ENCODE peak calls at places on chromosomes 3 and 15, in seven cellular contexts. V, J, T, E, B, Y and W are unnamed samples.

GRCh38 chr3:111541911-111542483 is at the start of gene CD96:
- DNase-seq in V (no peak), J (no peak), T (no peak), E (peak), B (no peak), Y (no peak), W (no peak)

GRCh38 chr3:184378650-184379374 is 805 bp upstream of the THPO start:
- DNase-seq in V (no peak), J (no peak), T (no peak), E (no peak), B (no peak), Y (no peak), W (peak)

GRCh38 chr3:188088948-188089685 is 64.8 kb upstream of the LPP start:
- DNase-seq in V (no peak), J (no peak), T (no peak), E (no peak), B (no peak), Y (no peak), W (no peak)

GRCh38 chr3:43785551-43785950 is 94.8 kb downstream of the ABHD5 start:
- DNase-seq in V (no peak), J (peak), T (peak), E (no peak), B (no peak), Y (no peak), W (no peak)

GRCh38 chr3:195692781-195693427 is 27.9 kb upstream of the MUC20 start:
- DNase-seq in V (no peak), J (no peak), T (no peak), E (no peak), B (no peak), Y (no peak), W (no peak)

GRCh38 chr3:4906107-4906621 is 73.1 kb upstream of the BHLHE40 start:
- DNase-seq in V (no peak), J (no peak), T (no peak), E (no peak), B (no peak), Y (no peak), W (no peak)

GRCh38 chr15:50257924-50258323 is 7.6 kb downstream of the HDC start:
- DNase-seq in V (no peak), J (peak), T (no peak), E (no peak), B (no peak), Y (no peak), W (no peak)

GRCh38 chr15:70291295-70291694 is 193.6 kb upstream of the TLE3 start:
- DNase-seq in V (no peak), J (no peak), T (no peak), E (no peak), B (no peak), Y (no peak), W (no peak)

GRCh38 chr3:125573216-125573615 is 22.1 kb downstream of the OSBPL11 start:
- DNase-seq in V (no peak), J (no peak), T (no peak), E (no peak), B (no peak), Y (no peak), W (no peak)

GRCh38 chr15:101373580-101373979 is 78.5 kb upstream of the SNRPA1 start:
- DNase-seq in V (no peak), J (no peak), T (no peak), E (no peak), B (no peak), Y (no peak), W (no peak)

GRCh38 chr3:102089182-102089581 is 239.9 kb downstream of the NFKBIZ start:
- DNase-seq in V (no peak), J (no peak), T (no peak), E (no peak), B (no peak), Y (no peak), W (no peak)

GRCh38 chr3:139601191-139601961 is 61.8 kb upstream of the RBP1 start:
- DNase-seq in V (no peak), J (no peak), T (no peak), E (no peak), B (no peak), Y (no peak), W (no peak)

GRCh38 chr3:141960731-141961130 is 84.3 kb downstream of the ATP1B3 start:
- DNase-seq in V (no peak), J (no peak), T (no peak), E (no peak), B (no peak), Y (no peak), W (no peak)

GRCh38 chr15:100900136-100900894 is 18.8 kb upstream of the LRRK1 start:
- DNase-seq in V (peak), J (no peak), T (no peak), E (no peak), B (no peak), Y (no peak), W (no peak)

GRCh38 chr3:53585042-53585441 is 90.6 kb downstream of the CACNA1D start:
- DNase-seq in V (no peak), J (no peak), T (peak), E (no peak), B (no peak), Y (no peak), W (no peak)

GRCh38 chr15:65416845-65417416 is 5.8 kb downstream of the IGDCC4 start:
- DNase-seq in V (peak), J (no peak), T (no peak), E (no peak), B (peak), Y (no peak), W (peak)

DNA sequence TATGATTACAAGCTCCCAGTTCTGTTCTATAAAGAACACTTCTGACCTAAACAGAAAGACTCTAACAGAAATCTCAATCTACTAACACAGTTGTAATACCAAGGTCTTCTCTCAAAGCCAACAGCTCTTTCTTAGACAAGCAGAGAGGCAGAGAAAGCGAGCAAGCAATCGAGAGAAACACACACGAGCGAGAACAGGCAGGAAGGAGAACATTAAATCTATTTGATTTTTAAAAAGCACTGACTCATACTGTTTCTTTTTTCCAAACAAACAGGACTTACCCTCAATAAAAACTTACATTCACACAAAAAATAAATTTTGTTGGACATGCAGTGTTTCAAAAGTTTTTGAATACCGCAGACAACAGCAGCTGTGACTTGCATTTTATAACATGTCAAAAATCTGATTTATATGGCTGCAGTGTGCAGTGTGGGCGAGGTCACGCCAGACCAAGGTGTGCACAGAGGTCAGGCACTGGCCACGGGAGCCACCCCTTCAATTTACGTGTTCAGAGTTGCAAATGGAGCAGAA is at the start of gene NRG4:
- DNase-seq in V (no peak), J (no peak), T (no peak), E (no peak), B (no peak), Y (no peak), W (no peak)
- H3K4me3 ChIP-seq in V (no peak), J (no peak), T (no peak), E (no peak), B (no peak), Y (no peak), W (no peak)

DNA sequence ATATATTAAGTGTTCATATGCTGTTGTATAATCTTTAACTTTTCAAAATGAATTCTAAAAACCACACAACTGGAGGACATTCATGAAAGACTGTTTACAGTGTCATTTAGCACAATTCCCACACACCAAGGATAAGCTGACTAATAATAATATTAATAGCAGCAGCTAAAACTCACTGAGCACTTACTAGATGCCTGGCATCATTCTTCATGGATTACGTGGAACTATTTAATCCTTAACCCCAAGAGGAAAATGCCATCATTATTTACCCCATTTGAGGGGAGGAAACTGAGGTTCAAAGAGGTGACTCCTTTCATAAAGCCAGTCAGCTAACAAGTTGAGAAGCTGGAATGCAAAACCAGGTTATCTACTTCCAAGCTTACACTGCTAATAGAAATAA is 77.0 kb downstream of the TMEM108 start:
- DNase-seq in V (no peak), J (no peak), T (no peak), E (no peak), B (no peak), Y (no peak), W (no peak)
- H3K4me3 ChIP-seq in V (no peak), J (no peak), T (no peak), E (no peak), B (no peak), Y (no peak), W (no peak)

DNA sequence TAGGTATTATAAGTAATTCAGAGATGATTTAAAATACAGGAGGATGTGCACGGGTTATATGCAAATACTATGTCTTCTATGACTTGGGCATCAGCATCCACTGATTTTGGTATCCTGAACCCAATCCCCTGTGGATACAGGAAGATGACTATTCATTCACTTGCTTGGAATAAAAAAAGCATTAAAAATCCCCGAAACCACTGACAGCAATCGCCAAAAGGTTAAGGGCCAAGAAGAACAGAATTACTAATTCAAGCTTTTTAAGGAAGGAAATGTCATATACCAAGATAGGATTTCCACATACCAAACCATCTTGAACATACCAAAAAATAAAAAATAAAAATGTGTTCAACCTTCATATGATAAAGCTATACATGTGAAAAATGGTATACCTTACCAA is 93.7 kb downstream of the DLG1 start:
- DNase-seq in V (no peak), J (no peak), T (no peak), E (no peak), B (no peak), Y (no peak), W (no peak)
- H3K4me3 ChIP-seq in V (no peak), J (no peak), T (no peak), E (no peak), B (no peak), Y (no peak), W (no peak)

DNA sequence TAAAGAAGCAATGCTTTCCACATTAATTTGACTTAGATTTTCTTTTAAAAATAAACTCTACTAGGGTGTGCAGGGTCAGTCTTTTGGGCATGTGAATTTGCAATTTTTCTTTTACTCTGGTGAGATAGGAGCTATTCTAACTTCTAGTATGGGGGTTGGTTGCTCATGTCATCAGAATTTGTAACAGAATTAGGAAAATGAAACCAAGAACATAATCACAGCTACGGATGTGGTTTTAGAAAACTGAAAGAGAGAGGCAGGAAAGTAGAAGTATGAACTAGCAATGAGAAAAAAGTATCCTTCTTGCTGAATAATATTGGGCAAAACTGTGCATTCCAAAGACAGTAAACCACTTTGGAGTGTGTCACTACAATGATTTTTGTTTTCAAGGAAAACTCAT is 43.4 kb downstream of the ADPGK start:
- DNase-seq in V (no peak), J (no peak), T (no peak), E (no peak), B (no peak), Y (no peak), W (no peak)
- H3K4me3 ChIP-seq in V (no peak), J (no peak), T (no peak), E (no peak), B (no peak), Y (no peak), W (no peak)

GRCh38 chr3:136109499-136109898 is 86.6 kb downstream of the MSL2 start:
- DNase-seq in V (no peak), J (no peak), T (no peak), E (no peak), B (no peak), Y (no peak), W (no peak)
- H3K4me3 ChIP-seq in V (no peak), J (no peak), T (no peak), E (no peak), B (no peak), Y (no peak), W (no peak)

GRCh38 chr3:132657869-132658747 is 1.5 kb downstream of the ACAD11 start:
- DNase-seq in V (no peak), J (no peak), T (no peak), E (no peak), B (no peak), Y (no peak), W (no peak)
- H3K4me3 ChIP-seq in V (peak), J (no peak), T (peak), E (no peak), B (peak), Y (peak), W (peak)

DNA sequence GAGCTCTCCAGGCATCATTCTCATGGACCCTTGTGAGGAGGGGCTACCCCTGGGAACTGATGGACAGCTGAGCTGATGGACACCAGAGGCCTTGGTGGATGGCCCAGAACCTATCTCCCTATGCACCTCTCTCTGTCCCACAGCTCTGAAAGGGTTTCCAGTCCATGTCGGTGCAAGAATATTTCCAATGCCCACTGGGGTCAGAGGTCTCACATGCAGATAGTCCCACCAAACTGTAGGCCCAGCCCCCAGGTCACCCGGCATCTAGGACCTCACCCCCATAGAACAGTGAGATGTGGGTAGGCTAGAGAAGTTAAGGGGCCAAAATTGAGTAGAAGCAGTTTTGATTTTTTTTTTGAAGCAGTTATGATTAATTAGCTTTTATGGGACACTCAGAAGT is 2.6 kb downstream of the ALPK3 start:
- DNase-seq in V (no peak), J (no peak), T (no peak), E (no peak), B (no peak), Y (no peak), W (peak)
- H3K4me3 ChIP-seq in V (no peak), J (no peak), T (no peak), E (no peak), B (no peak), Y (no peak), W (peak)

GRCh38 chr3:129627350-129628168 is 21.1 kb upstream of the PLXND1 start:
- DNase-seq in V (peak), J (no peak), T (no peak), E (peak), B (peak), Y (peak), W (peak)
- H3K4me3 ChIP-seq in V (peak), J (peak), T (peak), E (peak), B (peak), Y (peak), W (peak)

GRCh38 chr3:25780618-25781017 is 2.6 kb downstream of the NGLY1 start:
- DNase-seq in V (no peak), J (no peak), T (no peak), E (no peak), B (no peak), Y (no peak), W (no peak)
- H3K4me3 ChIP-seq in V (no peak), J (no peak), T (no peak), E (no peak), B (no peak), Y (no peak), W (no peak)